ENCODE peak calls at places on chromosomes 2 and 18, in nine cellular contexts. U is astrocyte; F is osteoblast; B is SK-N-SH; R is left lung; J is WERI-Rb-1; W is mesendoderm; X is CD8-positive, alpha-beta memory T cell; K is HAP-1. C is an unnamed sample.

GRCh38 chr18:40866013-40866644 is 1088.9 kb upstream of the PIK3C3 start:
- DNase-seq in U (peak; percentile 34), F (no peak), B (no peak), R (no peak), J (peak; percentile 19), W (peak; percentile 23), X (no peak), K (peak; percentile 50), C (no peak)

GRCh38 chr2:226423498-226423960 is 376.1 kb downstream of the IRS1 start:
- DNase-seq in U (peak; percentile 44), F (no peak), B (no peak), R (peak; percentile 37), J (no peak), W (no peak), X (peak; percentile 24), K (no peak), C (peak; percentile 61)

GRCh38 chr2:234580686-234581085 is 83.8 kb upstream of the ARL4C start:
- DNase-seq in U (no peak), F (no peak), B (no peak), R (no peak), J (no peak), W (no peak), X (no peak), K (no peak), C (peak; percentile 45)

GRCh38 chr2:211367711-211368110 is 811.3 kb downstream of the CPS1 start:
- DNase-seq in U (peak; percentile 39), F (no peak), B (no peak), R (no peak), J (no peak), W (peak; percentile 47), X (no peak), K (no peak), C (peak; percentile 56)

GRCh38 chr2:144947709-144948037 is 427.8 kb upstream of the ZEB2 start:
- DNase-seq in U (no peak), F (no peak), B (no peak), R (no peak), J (no peak), W (no peak), X (no peak), K (no peak), C (no peak)

GRCh38 chr2:52264488-52264887 is 1232.6 kb upstream of the NRXN1 start:
- DNase-seq in U (no peak), F (no peak), B (no peak), R (no peak), J (no peak), W (peak; percentile 8), X (no peak), K (no peak), C (no peak)

GRCh38 chr18:60984496-60984895 is 348.7 kb upstream of the CDH20 start:
- DNase-seq in U (peak; percentile 98), F (no peak), B (no peak), R (no peak), J (no peak), W (no peak), X (no peak), K (no peak), C (peak; percentile 93)

GRCh38 chr2:226760412-226761194 is 39.0 kb downstream of the IRS1 start:
- DNase-seq in U (peak; percentile 91), F (no peak), B (no peak), R (no peak), J (no peak), W (no peak), X (no peak), K (no peak), C (peak; percentile 94)

GRCh38 chr18:35038881-35039491 is 2.2 kb upstream of the MAPRE2 start:
- DNase-seq in U (no peak), F (no peak), B (no peak), R (no peak), J (no peak), W (no peak), X (no peak), K (no peak), C (no peak)

GRCh38 chr2:231800493-231801091 is 14.3 kb downstream of the COPS7B start:
- DNase-seq in U (no peak), F (no peak), B (peak; percentile 59), R (no peak), J (peak; percentile 48), W (peak; percentile 42), X (no peak), K (peak; percentile 74), C (peak; percentile 39)
- H3K36me3 ChIP-seq in U (peaks cover 40% of the 10 kb centered on the region), F (peaks cover 58% of the 10 kb centered on the region), B (peaks cover 67% of the 10 kb centered on the region), R (no peaks in the 10 kb centered on the region), J (peaks cover 52% of the 10 kb centered on the region), W (peaks cover 9% of the 10 kb centered on the region), X (peaks cover 39% of the 10 kb centered on the region), K (peaks cover 61% of the 10 kb centered on the region), C (peaks cover 10% of the 10 kb centered on the region)

DNA sequence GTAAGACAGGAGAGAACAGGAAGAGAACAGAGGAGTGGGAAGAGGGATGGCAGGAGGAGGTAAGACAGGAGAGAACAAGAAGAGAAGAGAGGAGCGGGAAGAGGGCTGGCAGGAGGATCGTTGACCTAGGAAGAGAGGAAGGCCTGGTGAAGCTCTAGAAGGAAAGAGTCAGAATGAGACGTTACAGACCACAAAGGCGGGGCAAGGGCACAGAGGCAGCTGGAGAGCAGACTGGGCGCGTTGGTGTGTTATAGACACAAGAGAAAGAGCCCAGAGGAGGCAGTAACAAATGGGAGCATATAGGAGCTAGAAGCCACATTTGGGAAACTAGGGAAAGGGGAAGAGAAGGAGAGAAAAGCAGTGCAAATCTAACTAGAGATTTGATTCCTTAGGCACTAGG is 26.6 kb downstream of the PTRHD1 start:
- DNase-seq in U (no peak), F (no peak), B (no peak), R (no peak), J (no peak), W (no peak), X (no peak), K (no peak), C (no peak)
- H3K36me3 ChIP-seq in U (peaks cover 3% of the 10 kb centered on the region), F (peaks cover 8% of the 10 kb centered on the region), B (peaks cover 29% of the 10 kb centered on the region), R (no peaks in the 10 kb centered on the region), J (peaks cover 22% of the 10 kb centered on the region), W (no peaks in the 10 kb centered on the region), X (peaks cover 35% of the 10 kb centered on the region), K (no peaks in the 10 kb centered on the region), C (no peaks in the 10 kb centered on the region)

DNA sequence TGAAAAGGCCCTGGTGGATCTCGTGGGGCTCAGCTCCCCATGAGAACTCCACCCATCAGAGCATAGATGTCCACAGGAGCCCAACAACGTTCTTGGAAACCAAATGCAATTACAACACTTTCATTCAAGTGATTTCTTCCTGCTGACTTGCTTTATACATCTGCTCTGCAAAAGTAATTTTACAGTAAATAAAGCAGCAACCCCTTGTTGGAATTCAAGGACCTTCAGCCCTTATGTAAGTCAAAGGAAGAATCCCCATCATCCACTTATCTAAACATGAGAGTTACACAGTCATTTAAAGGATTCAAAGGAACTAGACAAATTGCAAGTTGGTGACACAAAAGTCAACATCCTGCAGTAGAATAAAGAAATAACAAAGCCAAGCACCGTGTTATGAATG is 17.1 kb upstream of the ANTXR1 start:
- DNase-seq in U (no peak), F (no peak), B (no peak), R (no peak), J (no peak), W (no peak), X (no peak), K (no peak), C (no peak)
- H3K36me3 ChIP-seq in U (no peaks in the 10 kb centered on the region), F (no peaks in the 10 kb centered on the region), B (no peaks in the 10 kb centered on the region), R (no peaks in the 10 kb centered on the region), J (no peaks in the 10 kb centered on the region), W (no peaks in the 10 kb centered on the region), X (no peaks in the 10 kb centered on the region), K (no peaks in the 10 kb centered on the region), C (no peaks in the 10 kb centered on the region)

DNA sequence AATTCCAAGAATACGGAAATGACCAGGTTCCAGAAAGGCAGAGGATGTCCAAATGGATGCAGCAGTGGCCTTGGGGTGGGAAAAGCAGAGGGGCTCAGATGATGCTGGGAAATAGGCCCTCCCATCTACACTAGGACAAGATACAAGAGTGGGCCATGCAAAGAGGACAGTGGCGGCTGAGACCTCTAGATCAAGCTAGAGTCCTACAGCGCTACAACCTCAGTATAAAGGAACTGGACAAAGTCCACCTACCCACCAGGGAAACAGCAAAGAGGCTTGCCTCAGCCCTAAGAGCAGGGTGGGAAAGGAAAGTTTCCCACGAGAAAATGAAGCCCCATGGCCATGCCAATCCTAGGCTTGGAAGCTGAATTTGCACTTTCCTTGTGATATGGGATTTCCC is 282.2 kb downstream of the MREG start:
- DNase-seq in U (no peak), F (no peak), B (no peak), R (no peak), J (no peak), W (no peak), X (no peak), K (no peak), C (no peak)
- H3K36me3 ChIP-seq in U (no peaks in the 10 kb centered on the region), F (no peaks in the 10 kb centered on the region), B (no peaks in the 10 kb centered on the region), R (no peaks in the 10 kb centered on the region), J (no peaks in the 10 kb centered on the region), W (no peaks in the 10 kb centered on the region), X (no peaks in the 10 kb centered on the region), K (no peaks in the 10 kb centered on the region), C (no peaks in the 10 kb centered on the region)